ENCODE peak calls at places on chromosomes 1 and 21, in nine cellular contexts. One of them, this sample, is unnamed.

GRCh38 chr1:48285525-48285924 is 63.0 kb downstream of the SLC5A9 start:
- DNase-seq in stimulated activated CD4-positive, alpha-beta T cell treated with anti-CD3 and anti-CD28 coated beads, Interleukin-2, amount 100 ng/mL, for 48 hours: no peak
- DNase-seq in activated CD4-positive, alpha-beta T cell treated with anti-CD3 and anti-CD28 coated beads for 4 hours: no peak
- DNase-seq in T follicular helper cell: no peak
- DNase-seq in glutamatergic neuron: no peak
- DNase-seq in ACHN: no peak
- DNase-seq in right lobe of liver: no peak
- DNase-seq in GM04504: no peak
- DNase-seq in endothelial cell: no peak
- DNase-seq in this sample: no peak

GRCh38 chr1:66337249-66337648 is 196.7 kb upstream of the SGIP1 start:
- DNase-seq in stimulated activated CD4-positive, alpha-beta T cell treated with anti-CD3 and anti-CD28 coated beads, Interleukin-2, amount 100 ng/mL, for 48 hours: no peak
- DNase-seq in activated CD4-positive, alpha-beta T cell treated with anti-CD3 and anti-CD28 coated beads for 4 hours: no peak
- DNase-seq in T follicular helper cell: no peak
- DNase-seq in glutamatergic neuron: no peak
- DNase-seq in ACHN: no peak
- DNase-seq in right lobe of liver: no peak
- DNase-seq in GM04504: no peak
- DNase-seq in endothelial cell: no peak
- DNase-seq in this sample: no peak

GRCh38 chr1:42937836-42938595 is 20.7 kb downstream of the SLC2A1 start:
- DNase-seq in stimulated activated CD4-positive, alpha-beta T cell treated with anti-CD3 and anti-CD28 coated beads, Interleukin-2, amount 100 ng/mL, for 48 hours: no peak
- DNase-seq in activated CD4-positive, alpha-beta T cell treated with anti-CD3 and anti-CD28 coated beads for 4 hours: no peak
- DNase-seq in T follicular helper cell: no peak
- DNase-seq in glutamatergic neuron: no peak
- DNase-seq in ACHN: no peak
- DNase-seq in right lobe of liver: no peak
- DNase-seq in GM04504: no peak
- DNase-seq in endothelial cell: no peak
- DNase-seq in this sample: no peak

GRCh38 chr1:174872615-174873058 is 127.1 kb upstream of the CACYBP start:
- DNase-seq in stimulated activated CD4-positive, alpha-beta T cell treated with anti-CD3 and anti-CD28 coated beads, Interleukin-2, amount 100 ng/mL, for 48 hours: no peak
- DNase-seq in activated CD4-positive, alpha-beta T cell treated with anti-CD3 and anti-CD28 coated beads for 4 hours: no peak
- DNase-seq in T follicular helper cell: no peak
- DNase-seq in glutamatergic neuron: no peak
- DNase-seq in ACHN: no peak
- DNase-seq in right lobe of liver: no peak
- DNase-seq in GM04504: no peak
- DNase-seq in endothelial cell: no peak
- DNase-seq in this sample: no peak

GRCh38 chr1:220761688-220762427 is 13.7 kb downstream of the MTARC2 start:
- DNase-seq in stimulated activated CD4-positive, alpha-beta T cell treated with anti-CD3 and anti-CD28 coated beads, Interleukin-2, amount 100 ng/mL, for 48 hours: no peak
- DNase-seq in activated CD4-positive, alpha-beta T cell treated with anti-CD3 and anti-CD28 coated beads for 4 hours: no peak
- DNase-seq in T follicular helper cell: no peak
- DNase-seq in glutamatergic neuron: no peak
- DNase-seq in ACHN: no peak
- DNase-seq in right lobe of liver: peak; percentile 56
- DNase-seq in GM04504: no peak
- DNase-seq in endothelial cell: no peak
- DNase-seq in this sample: no peak

GRCh38 chr1:25649505-25650218 is 33.1 kb downstream of the MAN1C1 start:
- DNase-seq in stimulated activated CD4-positive, alpha-beta T cell treated with anti-CD3 and anti-CD28 coated beads, Interleukin-2, amount 100 ng/mL, for 48 hours: no peak
- DNase-seq in activated CD4-positive, alpha-beta T cell treated with anti-CD3 and anti-CD28 coated beads for 4 hours: no peak
- DNase-seq in T follicular helper cell: no peak
- DNase-seq in glutamatergic neuron: no peak
- DNase-seq in ACHN: no peak
- DNase-seq in right lobe of liver: no peak
- DNase-seq in GM04504: no peak
- DNase-seq in endothelial cell: no peak
- DNase-seq in this sample: no peak

GRCh38 chr1:205504311-205505075 is at the start of gene CDK18:
- DNase-seq in stimulated activated CD4-positive, alpha-beta T cell treated with anti-CD3 and anti-CD28 coated beads, Interleukin-2, amount 100 ng/mL, for 48 hours: no peak
- DNase-seq in activated CD4-positive, alpha-beta T cell treated with anti-CD3 and anti-CD28 coated beads for 4 hours: peak; percentile 38
- DNase-seq in T follicular helper cell: no peak
- DNase-seq in glutamatergic neuron: no peak
- DNase-seq in ACHN: peak; percentile 91
- DNase-seq in right lobe of liver: peak; percentile 84
- DNase-seq in GM04504: no peak
- DNase-seq in endothelial cell: peak; percentile 42
- DNase-seq in this sample: peak; percentile 29

GRCh38 chr1:112061056-112061455 is 71.6 kb upstream of the KCND3 start:
- DNase-seq in stimulated activated CD4-positive, alpha-beta T cell treated with anti-CD3 and anti-CD28 coated beads, Interleukin-2, amount 100 ng/mL, for 48 hours: no peak
- DNase-seq in activated CD4-positive, alpha-beta T cell treated with anti-CD3 and anti-CD28 coated beads for 4 hours: no peak
- DNase-seq in T follicular helper cell: no peak
- DNase-seq in glutamatergic neuron: no peak
- DNase-seq in ACHN: no peak
- DNase-seq in right lobe of liver: no peak
- DNase-seq in GM04504: no peak
- DNase-seq in endothelial cell: no peak
- DNase-seq in this sample: no peak

GRCh38 chr1:30920827-30921226 is 12.3 kb upstream of the SDC3 start:
- DNase-seq in stimulated activated CD4-positive, alpha-beta T cell treated with anti-CD3 and anti-CD28 coated beads, Interleukin-2, amount 100 ng/mL, for 48 hours: no peak
- DNase-seq in activated CD4-positive, alpha-beta T cell treated with anti-CD3 and anti-CD28 coated beads for 4 hours: no peak
- DNase-seq in T follicular helper cell: no peak
- DNase-seq in glutamatergic neuron: no peak
- DNase-seq in ACHN: no peak
- DNase-seq in right lobe of liver: no peak
- DNase-seq in GM04504: no peak
- DNase-seq in endothelial cell: no peak
- DNase-seq in this sample: no peak

GRCh38 chr21:32007461-32007860 is 134.6 kb downstream of the HUNK start:
- DNase-seq in stimulated activated CD4-positive, alpha-beta T cell treated with anti-CD3 and anti-CD28 coated beads, Interleukin-2, amount 100 ng/mL, for 48 hours: no peak
- DNase-seq in activated CD4-positive, alpha-beta T cell treated with anti-CD3 and anti-CD28 coated beads for 4 hours: no peak
- DNase-seq in T follicular helper cell: no peak
- DNase-seq in glutamatergic neuron: no peak
- DNase-seq in ACHN: no peak
- DNase-seq in right lobe of liver: no peak
- DNase-seq in GM04504: peak; percentile 92
- DNase-seq in endothelial cell: no peak
- DNase-seq in this sample: no peak

GRCh38 chr21:46021398-46021797 is 39.8 kb downstream of the COL6A1 start:
- DNase-seq in stimulated activated CD4-positive, alpha-beta T cell treated with anti-CD3 and anti-CD28 coated beads, Interleukin-2, amount 100 ng/mL, for 48 hours: no peak
- DNase-seq in activated CD4-positive, alpha-beta T cell treated with anti-CD3 and anti-CD28 coated beads for 4 hours: no peak
- DNase-seq in T follicular helper cell: no peak
- DNase-seq in glutamatergic neuron: no peak
- DNase-seq in ACHN: no peak
- DNase-seq in right lobe of liver: no peak
- DNase-seq in GM04504: no peak
- DNase-seq in endothelial cell: no peak
- DNase-seq in this sample: no peak